ENCODE peak calls at places on chromosomes 3 and 15, in six cellular contexts. V is coronary artery, W is cardiac muscle cell, H is cardiac fibroblast, Q is GM10248, T is RWPE1. C is an unnamed sample.

GRCh38 chr3:184690236-184690883 is 21.5 kb downstream of the MAGEF1 start:
- DNase-seq in H (no peak), V (no peak), Q (no peak), T (no peak), W (no peak), C (no peak)

GRCh38 chr15:30001592-30001991 is 81.2 kb upstream of the GOLGA8J start:
- DNase-seq in V (no peak), W (no peak), T (no peak), H (no peak), Q (no peak), C (no peak)

GRCh38 chr3:64533565-64534317 is 154.1 kb downstream of the ADAMTS9 start:
- DNase-seq in H (peak; percentile 93), V (peak; percentile 94), W (peak; percentile 95), Q (peak; percentile 62), T (peak; percentile 65), C (peak; percentile 64)

GRCh38 chr15:31349233-31350141 is 22.9 kb downstream of the KLF13 start:
- DNase-seq in T (no peak), V (no peak), Q (no peak), W (no peak), H (no peak), C (no peak)

GRCh38 chr15:70514236-70514635 is 249.1 kb downstream of the UACA start:
- DNase-seq in H (no peak), V (no peak), T (no peak), Q (no peak), W (no peak), C (no peak)

GRCh38 chr15:59540654-59541053 is 70.9 kb upstream of the GCNT3 start:
- DNase-seq in W (no peak), Q (no peak), V (no peak), T (no peak), H (no peak), C (no peak)

GRCh38 chr3:127796045-127796720 is 26.1 kb downstream of the MGLL start:
- DNase-seq in V (no peak), T (no peak), H (no peak), Q (no peak), W (no peak), C (no peak)

GRCh38 chr15:37452498-37452897 is 352.1 kb upstream of the MEIS2 start:
- DNase-seq in V (no peak), Q (no peak), T (no peak), H (no peak), W (no peak), C (no peak)

GRCh38 chr3:101050061-101050460 is 56.8 kb upstream of the ABI3BP start:
- DNase-seq in T (no peak), Q (no peak), H (no peak), V (no peak), W (no peak), C (no peak)

GRCh38 chr15:87129916-87130315 is 1050.2 kb downstream of the AGBL1 start:
- DNase-seq in H (peak; percentile 57), V (no peak), Q (no peak), W (no peak), T (no peak), C (no peak)

GRCh38 chr3:4809970-4810369 is 169.3 kb upstream of the BHLHE40 start:
- DNase-seq in H (no peak), V (no peak), T (no peak), W (no peak), Q (no peak), C (no peak)
- TF ChIP-seq CTCF in H (no peak), V (no peak), T (no peak), W (no peak), Q (no peak), C (no peak)

GRCh38 chr3:115386347-115386746 is 237.0 kb upstream of the GAP43 start:
- DNase-seq in W (no peak), V (no peak), Q (no peak), T (no peak), H (no peak), C (no peak)
- TF ChIP-seq CTCF in W (no peak), V (no peak), Q (no peak), T (no peak), H (no peak), C (no peak)

GRCh38 chr15:56245871-56246814 is 2.5 kb upstream of the RFX7 start:
- DNase-seq in V (peak; percentile 90), W (peak; percentile 94), H (peak; percentile 93), T (peak; percentile 87), Q (peak; percentile 81), C (peak; percentile 89)
- TF ChIP-seq CTCF in V (peak; percentile 89), W (peak; percentile 100), H (peak; percentile 100), T (peak; percentile 100), Q (peak; percentile 100), C (peak; percentile 100)

GRCh38 chr3:97975466-97975865 is 3.2 kb upstream of the RIOX2 start:
- DNase-seq in H (no peak), Q (no peak), T (no peak), W (no peak), V (no peak), C (no peak)
- TF ChIP-seq CTCF in H (peak; percentile 10), Q (no peak), T (no peak), W (peak; percentile 36), V (no peak), C (peak; percentile 63)

GRCh38 chr3:169841171-169841570 is 28.5 kb upstream of the LRRC34 start:
- DNase-seq in H (peak; percentile 5), Q (no peak), V (no peak), T (no peak), W (peak; percentile 59), C (no peak)
- TF ChIP-seq CTCF in H (no peak), Q (no peak), V (no peak), T (no peak), W (no peak), C (no peak)

GRCh38 chr3:68402519-68402918 is 529.8 kb downstream of the TAFA4 start:
- DNase-seq in T (no peak), H (no peak), Q (no peak), W (no peak), V (no peak), C (no peak)

DNA sequence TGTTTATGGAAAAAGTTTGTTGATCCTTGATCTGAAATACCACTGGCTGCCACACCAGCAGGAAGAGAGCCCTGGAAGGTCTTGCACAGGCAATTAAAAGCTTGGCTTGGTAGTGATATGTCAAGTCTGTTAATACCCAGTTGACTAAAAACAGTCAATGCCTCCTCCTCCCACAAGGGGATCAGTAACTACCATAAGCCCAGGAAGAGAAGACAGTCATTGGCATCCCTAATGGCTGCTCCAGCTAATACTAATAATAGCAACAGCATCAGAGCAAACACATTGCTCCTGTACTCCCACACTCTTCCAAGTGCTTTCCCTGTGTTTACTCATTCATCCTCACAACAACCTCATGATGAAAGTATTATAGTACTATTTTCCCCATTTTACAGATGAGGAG is 528.6 kb downstream of the TAFA4 start:
- DNase-seq in Q (no peak), V (no peak), T (no peak), W (no peak), H (no peak), C (no peak)
- TF ChIP-seq CTCF in Q (no peak), V (no peak), T (no peak), W (no peak), H (no peak), C (no peak)

GRCh38 chr3:53949541-53949940 is 57.9 kb upstream of the SELENOK start:
- DNase-seq in W (peak; percentile 27), H (peak; percentile 14), T (no peak), V (no peak), Q (no peak), C (no peak)
- TF ChIP-seq CTCF in W (no peak), H (no peak), T (no peak), V (no peak), Q (no peak), C (no peak)

GRCh38 chr3:122233109-122233952 is 49.9 kb downstream of the CASR start:
- DNase-seq in H (no peak), T (no peak), W (no peak), Q (peak; percentile 46), V (no peak), C (no peak)
- TF ChIP-seq CTCF in H (no peak), T (no peak), W (no peak), Q (no peak), V (no peak), C (no peak)